ENCODE peak calls at places on chromosomes 12 and 14, in nine cellular contexts. T is heart left ventricle; W is neural progenitor cell; Y is CD8-positive, alpha-beta memory T cell; J is psoas muscle; X is lower lobe of right lung; O is thoracic aorta; H is right lobe of liver; Z is pancreas. N is an unnamed sample.

GRCh38 chr14:55505846-55506245 is 65.4 kb upstream of the TBPL2 start:
- DNase-seq in T (no peak), W (no peak), Y (no peak), J (no peak), X (no peak), O (no peak), H (no peak), Z (no peak), N (no peak)

GRCh38 chr12:113145720-113146551 is 3.6 kb upstream of the CFAP73 start:
- DNase-seq in T (no peak), W (no peak), Y (no peak), J (no peak), X (no peak), O (no peak), H (no peak), Z (no peak), N (no peak)

GRCh38 chr14:84197704-84198103 is 1332.2 kb upstream of the FLRT2 start:
- DNase-seq in T (no peak), W (no peak), Y (no peak), J (no peak), X (no peak), O (no peak), H (no peak), Z (no peak), N (no peak)

GRCh38 chr14:49512147-49512551 is 74.0 kb downstream of the RPS29 start:
- DNase-seq in T (no peak), W (no peak), Y (no peak), J (no peak), X (no peak), O (no peak), H (no peak), Z (no peak), N (no peak)

GRCh38 chr14:64400829-64401459 is 12.8 kb downstream of the MTHFD1 start:
- DNase-seq in T (no peak), W (no peak), Y (no peak), J (no peak), X (no peak), O (no peak), H (peak), Z (no peak), N (no peak)

GRCh38 chr12:76927170-76927784 is 48.5 kb upstream of the CSRP2 start:
- DNase-seq in T (no peak), W (peak), Y (no peak), J (no peak), X (no peak), O (no peak), H (peak), Z (no peak), N (peak)

GRCh38 chr14:68106456-68106855 is 286.9 kb downstream of the RAD51B start:
- DNase-seq in T (no peak), W (no peak), Y (no peak), J (no peak), X (no peak), O (no peak), H (no peak), Z (no peak), N (no peak)

GRCh38 chr12:108649668-108650067 is 16.0 kb upstream of the SELPLG start:
- DNase-seq in T (no peak), W (no peak), Y (no peak), J (no peak), X (no peak), O (no peak), H (no peak), Z (no peak), N (no peak)

GRCh38 chr14:36901846-36902245 is 240.2 kb downstream of the PAX9 start:
- DNase-seq in T (no peak), W (no peak), Y (no peak), J (no peak), X (no peak), O (no peak), H (no peak), Z (no peak), N (no peak)

GRCh38 chr14:20190596-20190995 is at the start of gene OR11G2:
- DNase-seq in T (no peak), W (no peak), Y (no peak), J (no peak), X (no peak), O (no peak), H (no peak), Z (no peak), N (no peak)

GRCh38 chr14:20191396-20191795 is 700 bp downstream of the OR11G2 start:
- DNase-seq in T (no peak), W (no peak), Y (no peak), J (no peak), X (no peak), O (no peak), H (no peak), Z (no peak), N (no peak)

GRCh38 chr14:20195911-20196310 is 5.2 kb downstream of the OR11G2 start:
- DNase-seq in T (no peak), W (no peak), Y (no peak), J (no peak), X (no peak), O (no peak), H (no peak), Z (no peak), N (no peak)

GRCh38 chr14:20197459-20197858 is 6.8 kb downstream of the OR11G2 start:
- DNase-seq in T (no peak), W (no peak), Y (no peak), J (no peak), X (peak), O (no peak), H (no peak), Z (no peak), N (no peak)

GRCh38 chr14:20194101-20194500 is 3.4 kb downstream of the OR11G2 start:
- DNase-seq in T (no peak), W (no peak), Y (no peak), J (no peak), X (no peak), O (no peak), H (no peak), Z (no peak), N (no peak)
- H3K27ac ChIP-seq in T (no peak), W (no peak), Y (no peak), J (no peak), X (no peak), O (no peak), H (no peak), Z (no peak), N (no peak)

DNA sequence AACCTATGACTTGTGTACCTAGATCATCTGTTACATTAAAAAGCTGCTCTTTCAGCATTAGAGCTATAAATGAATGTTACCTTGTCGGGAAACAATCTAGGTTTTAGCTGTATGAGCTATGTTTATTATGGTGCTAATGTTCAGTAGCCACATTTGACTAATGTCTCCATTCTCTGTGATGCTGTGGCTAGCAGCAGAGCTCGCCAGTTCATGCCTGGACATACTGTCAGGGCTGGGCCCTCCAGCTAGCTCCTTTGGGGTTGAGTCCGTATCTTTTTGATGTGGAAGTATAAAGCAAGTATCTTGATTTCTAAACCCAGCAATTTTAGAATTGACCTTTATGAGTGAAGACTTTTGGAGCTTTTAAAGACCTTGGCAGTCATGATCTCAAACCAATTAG is 36.1 kb downstream of the USP44 start:
- DNase-seq in T (no peak), W (no peak), Y (no peak), J (no peak), X (no peak), O (no peak), H (no peak), Z (no peak), N (no peak)
- H3K27ac ChIP-seq in T (no peak), W (peak), Y (no peak), J (no peak), X (no peak), O (no peak), H (no peak), Z (no peak), N (no peak)

GRCh38 chr12:106769078-106769477 is 5.4 kb upstream of the RIC8B start:
- DNase-seq in T (no peak), W (peak), Y (no peak), J (no peak), X (no peak), O (no peak), H (peak), Z (no peak), N (no peak)

GRCh38 chr12:106769546-106769945 is 4.9 kb upstream of the RIC8B start:
- DNase-seq in T (no peak), W (no peak), Y (no peak), J (no peak), X (no peak), O (no peak), H (no peak), Z (no peak), N (no peak)

GRCh38 chr12:106773286-106773685 is 1.2 kb upstream of the RIC8B start:
- DNase-seq in T (no peak), W (no peak), Y (peak), J (no peak), X (no peak), O (no peak), H (no peak), Z (no peak), N (no peak)

GRCh38 chr12:106773945-106774807 is at the start of gene RIC8B:
- DNase-seq in T (peak), W (peak), Y (peak), J (peak), X (peak), O (peak), H (peak), Z (peak), N (peak)

DNA sequence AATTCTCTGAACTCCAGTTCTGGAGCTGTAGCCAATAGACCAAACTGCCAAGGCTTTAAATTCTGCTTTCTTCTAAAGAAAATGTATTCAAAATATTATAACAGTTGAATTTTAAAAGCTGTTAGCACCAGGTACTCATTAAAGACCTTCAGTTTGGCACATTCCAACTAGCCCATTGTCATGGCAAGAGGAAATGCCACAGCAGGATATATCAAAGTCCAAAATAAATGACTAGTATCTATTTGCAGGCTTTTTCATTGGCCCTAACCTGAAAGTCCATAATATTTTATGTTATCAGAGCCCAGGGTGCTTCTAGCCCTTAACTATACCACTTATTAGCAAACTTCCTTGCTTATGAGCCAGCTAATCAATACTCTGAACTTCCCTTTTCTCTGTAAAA is 3.1 kb upstream of the RIC8B start:
- DNase-seq in T (no peak), W (no peak), Y (no peak), J (no peak), X (no peak), O (no peak), H (no peak), Z (no peak), N (no peak)
- H3K27ac ChIP-seq in T (peak), W (no peak), Y (no peak), J (no peak), X (no peak), O (peak), H (peak), Z (peak), N (no peak)

GRCh38 chr14:80979951-80980350 is 24.5 kb downstream of the TSHR start:
- DNase-seq in T (no peak), W (no peak), Y (no peak), J (no peak), X (no peak), O (no peak), H (no peak), Z (no peak), N (no peak)
- H3K27ac ChIP-seq in T (no peak), W (no peak), Y (no peak), J (no peak), X (no peak), O (no peak), H (no peak), Z (no peak), N (no peak)

GRCh38 chr12:121537814-121538698 is 42.8 kb downstream of the KDM2B start:
- DNase-seq in T (peak), W (peak), Y (peak), J (peak), X (peak), O (no peak), H (no peak), Z (peak), N (peak)
- H3K27ac ChIP-seq in T (peak), W (no peak), Y (peak), J (peak), X (peak), O (peak), H (peak), Z (peak), N (peak)

GRCh38 chr14:51394391-51394790 is 154.3 kb downstream of the TMX1 start:
- DNase-seq in T (no peak), W (no peak), Y (no peak), J (no peak), X (no peak), O (no peak), H (no peak), Z (no peak), N (no peak)
- H3K27ac ChIP-seq in T (peak), W (no peak), Y (no peak), J (peak), X (peak), O (no peak), H (no peak), Z (no peak), N (peak)

GRCh38 chr12:15152864-15153263 is 68.4 kb downstream of the RERG start:
- DNase-seq in T (no peak), W (no peak), Y (no peak), J (no peak), X (no peak), O (no peak), H (no peak), Z (no peak), N (no peak)
- H3K27ac ChIP-seq in T (no peak), W (no peak), Y (no peak), J (no peak), X (no peak), O (peak), H (no peak), Z (no peak), N (peak)

N was measured in transverse colon.